ENCODE peak calls at places on chromosomes 13 and 19, in eight cellular contexts. G, E, P, J, C, L, V and F are unnamed samples.

GRCh38 chr19:7413629-7414028 is 64.9 kb downstream of the ARHGEF18 start:
- DNase-seq in C (no peak), J (no peak), E (no peak), V (no peak), P (no peak), G (no peak), L (no peak), F (no peak)

GRCh38 chr19:35166100-35167063 is 11.8 kb downstream of the FXYD5 start:
- DNase-seq in P (no peak), J (no peak), G (no peak), C (no peak), E (no peak), L (no peak), V (no peak), F (no peak)

GRCh38 chr19:49019242-49019932 is 2.5 kb upstream of the LHB start:
- DNase-seq in V (no peak), E (peak; percentile 75), J (no peak), C (peak; percentile 77), P (no peak), G (peak; percentile 50), L (peak; percentile 24), F (peak; percentile 58)

GRCh38 chr19:2534374-2535050 is 58.6 kb downstream of the GADD45B start:
- DNase-seq in C (no peak), G (no peak), P (no peak), V (no peak), J (no peak), E (no peak), L (no peak), F (no peak)

GRCh38 chr19:55452381-55453325 is 8.8 kb downstream of the ISOC2 start:
- DNase-seq in C (peak; percentile 63), E (peak; percentile 66), L (no peak), G (no peak), P (peak; percentile 40), J (no peak), V (no peak), F (peak; percentile 51)

GRCh38 chr19:38039966-38040365 is 133.0 kb downstream of the SIPA1L3 start:
- DNase-seq in G (no peak), J (no peak), P (peak; percentile 59), V (peak; percentile 96), E (no peak), L (no peak), C (peak; percentile 10), F (no peak)

GRCh38 chr19:10238172-10238783 is 7.1 kb upstream of the S1PR2 start:
- DNase-seq in E (peak; percentile 79), C (no peak), L (no peak), V (no peak), P (no peak), J (no peak), G (no peak), F (no peak)

GRCh38 chr19:16901491-16902175 is 12.8 kb downstream of the F2RL3 start:
- DNase-seq in J (no peak), C (no peak), V (no peak), L (no peak), P (no peak), E (no peak), G (no peak), F (no peak)

GRCh38 chr19:38769635-38770211 is 3.6 kb downstream of the LGALS7 start:
- DNase-seq in E (peak; percentile 92), L (peak; percentile 79), C (peak; percentile 90), J (peak; percentile 65), V (no peak), G (peak; percentile 89), P (no peak), F (peak; percentile 85)

GRCh38 chr13:23350009-23350408 is 83.5 kb downstream of the SACS start:
- DNase-seq in V (no peak), P (no peak), G (no peak), J (no peak), C (no peak), L (no peak), E (no peak), F (no peak)

GRCh38 chr19:11324079-11324661 is 15.3 kb downstream of the RAB3D start:
- DNase-seq in P (peak; percentile 79), L (no peak), C (peak; percentile 44), J (peak; percentile 33), E (peak; percentile 74), V (peak; percentile 76), G (no peak), F (peak; percentile 31)

GRCh38 chr19:29212614-29213573 is at the start of gene UQCRFS1:
- DNase-seq in C (peak; percentile 98), V (peak; percentile 87), E (peak; percentile 95), L (peak; percentile 90), G (peak; percentile 87), P (peak; percentile 62), J (peak; percentile 58), F (peak; percentile 97)

GRCh38 chr13:36979361-36980040 is 19.6 kb downstream of the ALG5 start:
- DNase-seq in J (no peak), L (no peak), V (no peak), E (no peak), C (no peak), P (no peak), G (no peak), F (no peak)